ENCODE peak calls at places on chromosomes 4 and X, in seven cellular contexts. S is stimulated activated CD4-positive, alpha-beta T cell treated with anti-CD3 and anti-CD28 coated beads, Interleukin-2, amount 100 ng/mL, for 4 hours; K is tibial artery; Z is retina; U is ecto neural progenitor cell; I is fibroblast of lung; G is endodermal cell. C is an unnamed sample.

GRCh38 chr4:19857405-19857804 is 394.3 kb upstream of the SLIT2 start:
- DNase-seq in S (no peak), K (no peak), Z (no peak), U (no peak), I (peak; percentile 32), G (no peak), C (no peak)

GRCh38 chr4:83231620-83232056 is 53.0 kb downstream of the COQ2 start:
- DNase-seq in S (no peak), K (no peak), Z (no peak), U (no peak), I (no peak), G (no peak), C (no peak)

GRCh38 chr4:946517-947471 is 14.5 kb downstream of the TMEM175 start:
- DNase-seq in S (no peak), K (peak; percentile 16), Z (peak; percentile 52), U (no peak), I (no peak), G (peak; percentile 42), C (peak; percentile 61)

GRCh38 chr4:3375688-3376087 is 66.1 kb upstream of the HGFAC start:
- DNase-seq in S (no peak), K (no peak), Z (no peak), U (no peak), I (peak; percentile 58), G (no peak), C (no peak)

GRCh38 chr4:8557151-8558076 is 22.8 kb upstream of the GPR78 start:
- DNase-seq in S (no peak), K (peak; percentile 58), Z (no peak), U (no peak), I (no peak), G (no peak), C (peak; percentile 19)

GRCh38 chrX:114976321-114976720 is 41.1 kb downstream of the IL13RA2 start:
- DNase-seq in S (no peak), K (no peak), Z (no peak), U (no peak), I (peak; percentile 4), G (no peak), C (no peak)

GRCh38 chr4:20020049-20020448 is 231.7 kb upstream of the SLIT2 start:
- DNase-seq in S (no peak), K (no peak), Z (no peak), U (no peak), I (no peak), G (no peak), C (no peak)

GRCh38 chrX:153885208-153885787 is 675 bp downstream of the L1CAM start:
- DNase-seq in S (no peak), K (no peak), Z (no peak), U (no peak), I (no peak), G (no peak), C (peak; percentile 72)

GRCh38 chr4:97646997-97647396 is 496.3 kb downstream of the STPG2 start:
- DNase-seq in S (no peak), K (no peak), Z (no peak), U (no peak), I (peak; percentile 5), G (no peak), C (no peak)

GRCh38 chr4:121277194-121278105 is 103.4 kb downstream of the QRFPR start:
- DNase-seq in S (no peak), K (no peak), Z (no peak), U (no peak), I (no peak), G (peak; percentile 76), C (peak; percentile 37)

GRCh38 chr4:54708339-54709279 is 50.9 kb downstream of the KIT start:
- DNase-seq in S (no peak), K (no peak), Z (no peak), U (no peak), I (no peak), G (no peak), C (no peak)

C was measured in H7.